ENCODE peak calls at places on chromosomes 11 and 22, in six cellular contexts. R, U, H, A, P and I are unnamed samples.

GRCh38 chr22:24727218-24727851 is 47.2 kb downstream of the PIWIL3 start:
- DNase-seq in R (no peak), U (no peak), H (peak), A (peak), P (peak), I (peak)

GRCh38 chr11:116687458-116688201 is 85.2 kb downstream of the BUD13 start:
- DNase-seq in R (peak), U (no peak), H (no peak), A (no peak), P (no peak), I (no peak)

GRCh38 chr11:75272821-75273301 is 32.3 kb downstream of the TPBGL start:
- DNase-seq in R (peak), U (no peak), H (peak), A (no peak), P (no peak), I (no peak)

GRCh38 chr11:15327786-15328231 is 213.1 kb downstream of the INSC start:
- DNase-seq in R (no peak), U (peak), H (peak), A (peak), P (peak), I (peak)

GRCh38 chr22:37383342-37383741 is 43.9 kb downstream of the ELFN2 start:
- DNase-seq in R (no peak), U (no peak), H (no peak), A (no peak), P (no peak), I (no peak)

GRCh38 chr22:44815099-44816070 is 63.0 kb downstream of the ARHGAP8 start:
- DNase-seq in R (no peak), U (no peak), H (no peak), A (no peak), P (peak), I (no peak)

GRCh38 chr22:19874307-19875060 is 19.8 kb upstream of the GNB1L start:
- DNase-seq in R (peak), U (peak), H (peak), A (no peak), P (no peak), I (no peak)

GRCh38 chr11:34614334-34615113 is 6.4 kb upstream of the EHF start:
- DNase-seq in R (no peak), U (no peak), H (no peak), A (no peak), P (no peak), I (no peak)

GRCh38 chr11:68479390-68479789 is 18.8 kb downstream of the PPP6R3 start:
- DNase-seq in R (no peak), U (no peak), H (no peak), A (no peak), P (no peak), I (no peak)

GRCh38 chr11:126481303-126481680 is 125.8 kb downstream of the ST3GAL4 start:
- DNase-seq in R (no peak), U (no peak), H (no peak), A (no peak), P (no peak), I (no peak)

GRCh38 chr22:22914726-22915669 is 27.4 kb downstream of the IGLL5 start:
- DNase-seq in R (no peak), U (no peak), H (no peak), A (no peak), P (no peak), I (no peak)

GRCh38 chr22:35380537-35381423 is at the start of gene HMOX1:
- DNase-seq in R (peak), U (peak), H (peak), A (no peak), P (peak), I (peak)

GRCh38 chr11:86760577-86760976 is 39.8 kb upstream of the PRSS23 start:
- DNase-seq in R (no peak), U (no peak), H (no peak), A (no peak), P (no peak), I (no peak)

GRCh38 chr11:115776916-115777315 is 272.7 kb upstream of the CADM1 start:
- DNase-seq in R (no peak), U (no peak), H (no peak), A (no peak), P (no peak), I (no peak)

GRCh38 chr11:95453616-95454118 is 222.7 kb upstream of the SESN3 start:
- DNase-seq in R (peak), U (no peak), H (no peak), A (no peak), P (no peak), I (no peak)

GRCh38 chr11:116931206-116931953 is 94.0 kb upstream of the APOA1 start:
- DNase-seq in R (no peak), U (peak), H (peak), A (no peak), P (no peak), I (no peak)

GRCh38 chr22:22545084-22545483 is 14.0 kb downstream of the PRAME start:
- DNase-seq in R (no peak), U (no peak), H (no peak), A (no peak), P (no peak), I (no peak)

GRCh38 chr11:8368772-8369171 is 105.1 kb upstream of the LMO1 start:
- DNase-seq in R (peak), U (no peak), H (no peak), A (no peak), P (no peak), I (no peak)

GRCh38 chr11:47004595-47005033 is 68.1 kb downstream of the CSTPP1 start:
- DNase-seq in R (peak), U (no peak), H (peak), A (peak), P (peak), I (peak)

GRCh38 chr11:47296045-47296444 is 26.1 kb downstream of the MADD start:
- DNase-seq in R (no peak), U (no peak), H (no peak), A (no peak), P (no peak), I (peak)

GRCh38 chr11:109994896-109995295 is 98.3 kb upstream of the ZC3H12C start:
- DNase-seq in R (no peak), U (no peak), H (no peak), A (no peak), P (no peak), I (no peak)

GRCh38 chr22:23263651-23264555 is 83.6 kb downstream of the BCR start:
- DNase-seq in R (no peak), U (peak), H (no peak), A (no peak), P (no peak), I (no peak)

GRCh38 chr11:119056397-119056999 is 507 bp downstream of the HYOU1 start:
- DNase-seq in R (peak), U (peak), H (peak), A (no peak), P (no peak), I (peak)

GRCh38 chr11:3709977-3710376 is 38.8 kb upstream of the CHRNA10 start:
- DNase-seq in R (no peak), U (no peak), H (no peak), A (no peak), P (no peak), I (no peak)

GRCh38 chr11:8265681-8266241 is 2.1 kb upstream of the LMO1 start:
- DNase-seq in R (peak), U (no peak), H (peak), A (no peak), P (no peak), I (no peak)

GRCh38 chr11:118929496-118930151 is 3.9 kb upstream of the BCL9L start:
- DNase-seq in R (peak), U (peak), H (peak), A (no peak), P (peak), I (peak)

GRCh38 chr11:65493367-65494176 is 5.3 kb upstream of the MALAT1 start:
- DNase-seq in R (peak), U (no peak), H (peak), A (peak), P (no peak), I (no peak)

GRCh38 chr22:32579533-32580220 is 105.1 kb downstream of the FBXO7 start:
- DNase-seq in R (no peak), U (no peak), H (peak), A (no peak), P (peak), I (no peak)

GRCh38 chr22:27537481-27537891 is 264.1 kb downstream of the MN1 start:
- DNase-seq in R (peak), U (no peak), H (peak), A (no peak), P (no peak), I (no peak)

GRCh38 chr11:102632026-102632425 is 6.9 kb upstream of the MMP20 start:
- DNase-seq in R (no peak), U (no peak), H (no peak), A (no peak), P (no peak), I (no peak)

GRCh38 chr11:79363861-79364378 is 76.9 kb downstream of the TENM4 start:
- DNase-seq in R (no peak), U (no peak), H (no peak), A (no peak), P (peak), I (no peak)